ENCODE peak calls at places on chromosomes 4 and X, in ten cellular contexts. One of them, this sample, is unnamed.

GRCh38 chr4:6909970-6910339 is 329 bp downstream of the TBC1D14 start:
- DNase-seq in heart right ventricle: no peak
- DNase-seq in cardiac fibroblast: no peak
- DNase-seq in RWPE1: no peak
- DNase-seq in transverse colon: peak
- DNase-seq in bronchial epithelial cell: no peak
- DNase-seq in activated CD8-positive, alpha-beta T cell treated with anti-CD3 and anti-CD28 coated beads for 36 hours: peak
- DNase-seq in AG04450: no peak
- DNase-seq in fibroblast of pulmonary artery: no peak
- DNase-seq in kidney epithelial cell: no peak
- DNase-seq in this sample: peak

GRCh38 chrX:42818151-42818921 is 40.4 kb upstream of the PPP1R2C start:
- DNase-seq in fibroblast of pulmonary artery: no peak
- DNase-seq in cardiac fibroblast: no peak
- DNase-seq in kidney epithelial cell: no peak
- DNase-seq in activated CD8-positive, alpha-beta T cell treated with anti-CD3 and anti-CD28 coated beads for 36 hours: no peak
- DNase-seq in RWPE1: no peak
- DNase-seq in heart right ventricle: no peak
- DNase-seq in transverse colon: no peak
- DNase-seq in bronchial epithelial cell: no peak
- DNase-seq in AG04450: no peak
- DNase-seq in this sample: no peak

GRCh38 chrX:139738581-139738980 is 30.6 kb upstream of the MCF2 start:
- DNase-seq in cardiac fibroblast: no peak
- DNase-seq in bronchial epithelial cell: peak
- DNase-seq in kidney epithelial cell: peak
- DNase-seq in RWPE1: no peak
- DNase-seq in AG04450: no peak
- DNase-seq in heart right ventricle: no peak
- DNase-seq in fibroblast of pulmonary artery: peak
- DNase-seq in activated CD8-positive, alpha-beta T cell treated with anti-CD3 and anti-CD28 coated beads for 36 hours: no peak
- DNase-seq in transverse colon: no peak
- DNase-seq in this sample: no peak

GRCh38 chr4:102223461-102223860 is 121.8 kb downstream of the SLC39A8 start:
- DNase-seq in kidney epithelial cell: no peak
- DNase-seq in heart right ventricle: no peak
- DNase-seq in bronchial epithelial cell: no peak
- DNase-seq in RWPE1: no peak
- DNase-seq in transverse colon: no peak
- DNase-seq in AG04450: no peak
- DNase-seq in activated CD8-positive, alpha-beta T cell treated with anti-CD3 and anti-CD28 coated beads for 36 hours: no peak
- DNase-seq in fibroblast of pulmonary artery: no peak
- DNase-seq in cardiac fibroblast: no peak
- DNase-seq in this sample: no peak

GRCh38 chr4:177107288-177107901 is 202.3 kb upstream of the NEIL3 start:
- DNase-seq in AG04450: no peak
- DNase-seq in cardiac fibroblast: no peak
- DNase-seq in activated CD8-positive, alpha-beta T cell treated with anti-CD3 and anti-CD28 coated beads for 36 hours: no peak
- DNase-seq in heart right ventricle: no peak
- DNase-seq in kidney epithelial cell: no peak
- DNase-seq in RWPE1: no peak
- DNase-seq in bronchial epithelial cell: peak
- DNase-seq in transverse colon: no peak
- DNase-seq in fibroblast of pulmonary artery: peak
- DNase-seq in this sample: no peak

GRCh38 chr4:38313999-38314561 is 349.9 kb upstream of the KLF3 start:
- DNase-seq in bronchial epithelial cell: peak
- DNase-seq in activated CD8-positive, alpha-beta T cell treated with anti-CD3 and anti-CD28 coated beads for 36 hours: no peak
- DNase-seq in transverse colon: peak
- DNase-seq in AG04450: no peak
- DNase-seq in cardiac fibroblast: peak
- DNase-seq in fibroblast of pulmonary artery: peak
- DNase-seq in RWPE1: peak
- DNase-seq in kidney epithelial cell: no peak
- DNase-seq in heart right ventricle: no peak
- DNase-seq in this sample: no peak

GRCh38 chr4:15765910-15766703 is 12.0 kb upstream of the CD38 start:
- DNase-seq in kidney epithelial cell: no peak
- DNase-seq in RWPE1: no peak
- DNase-seq in transverse colon: peak
- DNase-seq in bronchial epithelial cell: no peak
- DNase-seq in heart right ventricle: no peak
- DNase-seq in AG04450: no peak
- DNase-seq in cardiac fibroblast: no peak
- DNase-seq in fibroblast of pulmonary artery: no peak
- DNase-seq in activated CD8-positive, alpha-beta T cell treated with anti-CD3 and anti-CD28 coated beads for 36 hours: peak
- DNase-seq in this sample: no peak

GRCh38 chr4:7904108-7904516 is 35.5 kb downstream of the AFAP1 start:
- DNase-seq in kidney epithelial cell: no peak
- DNase-seq in fibroblast of pulmonary artery: peak
- DNase-seq in transverse colon: no peak
- DNase-seq in bronchial epithelial cell: no peak
- DNase-seq in heart right ventricle: no peak
- DNase-seq in activated CD8-positive, alpha-beta T cell treated with anti-CD3 and anti-CD28 coated beads for 36 hours: no peak
- DNase-seq in cardiac fibroblast: peak
- DNase-seq in AG04450: peak
- DNase-seq in RWPE1: no peak
- DNase-seq in this sample: no peak

GRCh38 chr4:8940792-8941491 is 69.3 kb upstream of the HMX1 start:
- DNase-seq in fibroblast of pulmonary artery: no peak
- DNase-seq in activated CD8-positive, alpha-beta T cell treated with anti-CD3 and anti-CD28 coated beads for 36 hours: peak
- DNase-seq in bronchial epithelial cell: no peak
- DNase-seq in cardiac fibroblast: no peak
- DNase-seq in transverse colon: no peak
- DNase-seq in RWPE1: no peak
- DNase-seq in kidney epithelial cell: no peak
- DNase-seq in heart right ventricle: no peak
- DNase-seq in AG04450: no peak
- DNase-seq in this sample: peak

GRCh38 chr4:56261027-56261426 is 126.3 kb downstream of the AASDH start:
- DNase-seq in fibroblast of pulmonary artery: no peak
- DNase-seq in transverse colon: no peak
- DNase-seq in bronchial epithelial cell: no peak
- DNase-seq in AG04450: no peak
- DNase-seq in RWPE1: no peak
- DNase-seq in cardiac fibroblast: no peak
- DNase-seq in heart right ventricle: no peak
- DNase-seq in activated CD8-positive, alpha-beta T cell treated with anti-CD3 and anti-CD28 coated beads for 36 hours: peak
- DNase-seq in kidney epithelial cell: no peak
- DNase-seq in this sample: no peak

GRCh38 chr4:105923507-105924238 is 28.4 kb downstream of the NPNT start:
- DNase-seq in bronchial epithelial cell: peak
- DNase-seq in fibroblast of pulmonary artery: no peak
- DNase-seq in RWPE1: peak
- DNase-seq in heart right ventricle: no peak
- DNase-seq in AG04450: no peak
- DNase-seq in transverse colon: no peak
- DNase-seq in activated CD8-positive, alpha-beta T cell treated with anti-CD3 and anti-CD28 coated beads for 36 hours: no peak
- DNase-seq in cardiac fibroblast: peak
- DNase-seq in kidney epithelial cell: peak
- DNase-seq in this sample: no peak

GRCh38 chr4:19983072-19983471 is 268.6 kb upstream of the SLIT2 start:
- DNase-seq in kidney epithelial cell: no peak
- DNase-seq in cardiac fibroblast: peak
- DNase-seq in transverse colon: no peak
- DNase-seq in heart right ventricle: no peak
- DNase-seq in AG04450: peak
- DNase-seq in RWPE1: peak
- DNase-seq in bronchial epithelial cell: peak
- DNase-seq in fibroblast of pulmonary artery: peak
- DNase-seq in activated CD8-positive, alpha-beta T cell treated with anti-CD3 and anti-CD28 coated beads for 36 hours: no peak
- DNase-seq in this sample: no peak

GRCh38 chrX:54357414-54358377 is at the start of gene WNK3:
- DNase-seq in RWPE1: peak
- DNase-seq in transverse colon: peak
- DNase-seq in activated CD8-positive, alpha-beta T cell treated with anti-CD3 and anti-CD28 coated beads for 36 hours: peak
- DNase-seq in kidney epithelial cell: peak
- DNase-seq in AG04450: peak
- DNase-seq in bronchial epithelial cell: peak
- DNase-seq in cardiac fibroblast: peak
- DNase-seq in heart right ventricle: peak
- DNase-seq in fibroblast of pulmonary artery: peak
- DNase-seq in this sample: peak

GRCh38 chrX:84118769-84119168 is 69.2 kb downstream of the RPS6KA6 start:
- DNase-seq in transverse colon: no peak
- DNase-seq in cardiac fibroblast: no peak
- DNase-seq in activated CD8-positive, alpha-beta T cell treated with anti-CD3 and anti-CD28 coated beads for 36 hours: no peak
- DNase-seq in bronchial epithelial cell: peak
- DNase-seq in fibroblast of pulmonary artery: no peak
- DNase-seq in heart right ventricle: no peak
- DNase-seq in RWPE1: no peak
- DNase-seq in AG04450: no peak
- DNase-seq in kidney epithelial cell: no peak
- DNase-seq in this sample: no peak

GRCh38 chr4:82799006-82799881 is 648 bp upstream of the SCD5 start:
- DNase-seq in cardiac fibroblast: peak
- DNase-seq in fibroblast of pulmonary artery: no peak
- DNase-seq in heart right ventricle: no peak
- DNase-seq in transverse colon: peak
- DNase-seq in activated CD8-positive, alpha-beta T cell treated with anti-CD3 and anti-CD28 coated beads for 36 hours: peak
- DNase-seq in kidney epithelial cell: no peak
- DNase-seq in RWPE1: no peak
- DNase-seq in AG04450: no peak
- DNase-seq in bronchial epithelial cell: no peak
- DNase-seq in this sample: no peak

GRCh38 chrX:124234348-124234747 is 98.1 kb upstream of the TEX13D start:
- DNase-seq in kidney epithelial cell: no peak
- DNase-seq in RWPE1: no peak
- DNase-seq in heart right ventricle: no peak
- DNase-seq in cardiac fibroblast: no peak
- DNase-seq in fibroblast of pulmonary artery: no peak
- DNase-seq in activated CD8-positive, alpha-beta T cell treated with anti-CD3 and anti-CD28 coated beads for 36 hours: no peak
- DNase-seq in AG04450: no peak
- DNase-seq in transverse colon: no peak
- DNase-seq in bronchial epithelial cell: no peak
- DNase-seq in this sample: no peak

GRCh38 chr4:143185253-143186107 is 763 bp downstream of the USP38 start:
- DNase-seq in transverse colon: peak
- DNase-seq in RWPE1: peak
- DNase-seq in fibroblast of pulmonary artery: peak
- DNase-seq in activated CD8-positive, alpha-beta T cell treated with anti-CD3 and anti-CD28 coated beads for 36 hours: peak
- DNase-seq in bronchial epithelial cell: peak
- DNase-seq in kidney epithelial cell: no peak
- DNase-seq in cardiac fibroblast: peak
- DNase-seq in heart right ventricle: peak
- DNase-seq in AG04450: no peak
- DNase-seq in this sample: no peak
- TF ChIP-seq CTCF in transverse colon: no peak
- TF ChIP-seq CTCF in RWPE1: no peak
- TF ChIP-seq CTCF in fibroblast of pulmonary artery: no peak
- TF ChIP-seq CTCF in activated CD8-positive, alpha-beta T cell treated with anti-CD3 and anti-CD28 coated beads for 36 hours: no peak
- TF ChIP-seq CTCF in bronchial epithelial cell: no peak
- TF ChIP-seq CTCF in kidney epithelial cell: no peak
- TF ChIP-seq CTCF in cardiac fibroblast: no peak
- TF ChIP-seq CTCF in heart right ventricle: no peak
- TF ChIP-seq CTCF in AG04450: no peak
- TF ChIP-seq CTCF in this sample: no peak

DNA sequence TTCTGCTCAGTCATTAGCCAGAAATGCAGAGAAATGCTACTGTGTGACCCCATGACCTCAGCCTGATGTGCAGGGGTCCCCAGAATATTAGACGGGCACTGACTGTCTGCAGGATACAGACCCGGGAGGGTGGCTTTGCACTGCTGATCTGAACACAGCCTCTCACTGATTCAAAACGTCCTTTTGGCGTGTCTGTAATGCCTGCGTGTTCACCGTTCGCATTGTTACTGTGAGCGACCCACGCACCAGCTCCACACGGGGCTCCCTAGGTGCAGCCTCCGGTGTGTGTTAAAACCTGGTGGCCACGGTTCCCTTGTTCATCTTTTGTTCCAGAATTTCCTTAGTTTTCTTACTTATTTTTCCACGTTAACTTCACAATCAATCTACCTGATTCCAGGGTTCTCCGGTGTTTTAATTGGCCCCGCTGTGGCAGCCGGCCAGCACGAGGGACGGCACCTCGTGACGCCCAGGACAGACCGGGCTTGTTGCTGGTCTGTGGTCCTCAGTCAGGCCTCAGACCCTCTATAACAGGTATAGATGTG is 32.0 kb upstream of the SPON2 start:
- DNase-seq in activated CD8-positive, alpha-beta T cell treated with anti-CD3 and anti-CD28 coated beads for 36 hours: peak
- DNase-seq in heart right ventricle: no peak
- DNase-seq in bronchial epithelial cell: no peak
- DNase-seq in kidney epithelial cell: no peak
- DNase-seq in RWPE1: no peak
- DNase-seq in fibroblast of pulmonary artery: no peak
- DNase-seq in cardiac fibroblast: no peak
- DNase-seq in AG04450: no peak
- DNase-seq in transverse colon: peak
- DNase-seq in this sample: no peak
- TF ChIP-seq CTCF in activated CD8-positive, alpha-beta T cell treated with anti-CD3 and anti-CD28 coated beads for 36 hours: no peak
- TF ChIP-seq CTCF in heart right ventricle: no peak
- TF ChIP-seq CTCF in bronchial epithelial cell: no peak
- TF ChIP-seq CTCF in kidney epithelial cell: no peak
- TF ChIP-seq CTCF in RWPE1: no peak
- TF ChIP-seq CTCF in fibroblast of pulmonary artery: no peak
- TF ChIP-seq CTCF in cardiac fibroblast: no peak
- TF ChIP-seq CTCF in AG04450: no peak
- TF ChIP-seq CTCF in transverse colon: no peak
- TF ChIP-seq CTCF in this sample: no peak

GRCh38 chr4:108450236-108450898 is 170.0 kb upstream of the RPL34 start:
- DNase-seq in transverse colon: no peak
- DNase-seq in RWPE1: no peak
- DNase-seq in cardiac fibroblast: no peak
- DNase-seq in bronchial epithelial cell: no peak
- DNase-seq in heart right ventricle: no peak
- DNase-seq in AG04450: no peak
- DNase-seq in activated CD8-positive, alpha-beta T cell treated with anti-CD3 and anti-CD28 coated beads for 36 hours: no peak
- DNase-seq in kidney epithelial cell: no peak
- DNase-seq in fibroblast of pulmonary artery: no peak
- DNase-seq in this sample: no peak
- TF ChIP-seq CTCF in transverse colon: no peak
- TF ChIP-seq CTCF in RWPE1: no peak
- TF ChIP-seq CTCF in cardiac fibroblast: no peak
- TF ChIP-seq CTCF in bronchial epithelial cell: no peak
- TF ChIP-seq CTCF in heart right ventricle: no peak
- TF ChIP-seq CTCF in AG04450: no peak
- TF ChIP-seq CTCF in activated CD8-positive, alpha-beta T cell treated with anti-CD3 and anti-CD28 coated beads for 36 hours: no peak
- TF ChIP-seq CTCF in kidney epithelial cell: no peak
- TF ChIP-seq CTCF in fibroblast of pulmonary artery: no peak
- TF ChIP-seq CTCF in this sample: no peak

DNA sequence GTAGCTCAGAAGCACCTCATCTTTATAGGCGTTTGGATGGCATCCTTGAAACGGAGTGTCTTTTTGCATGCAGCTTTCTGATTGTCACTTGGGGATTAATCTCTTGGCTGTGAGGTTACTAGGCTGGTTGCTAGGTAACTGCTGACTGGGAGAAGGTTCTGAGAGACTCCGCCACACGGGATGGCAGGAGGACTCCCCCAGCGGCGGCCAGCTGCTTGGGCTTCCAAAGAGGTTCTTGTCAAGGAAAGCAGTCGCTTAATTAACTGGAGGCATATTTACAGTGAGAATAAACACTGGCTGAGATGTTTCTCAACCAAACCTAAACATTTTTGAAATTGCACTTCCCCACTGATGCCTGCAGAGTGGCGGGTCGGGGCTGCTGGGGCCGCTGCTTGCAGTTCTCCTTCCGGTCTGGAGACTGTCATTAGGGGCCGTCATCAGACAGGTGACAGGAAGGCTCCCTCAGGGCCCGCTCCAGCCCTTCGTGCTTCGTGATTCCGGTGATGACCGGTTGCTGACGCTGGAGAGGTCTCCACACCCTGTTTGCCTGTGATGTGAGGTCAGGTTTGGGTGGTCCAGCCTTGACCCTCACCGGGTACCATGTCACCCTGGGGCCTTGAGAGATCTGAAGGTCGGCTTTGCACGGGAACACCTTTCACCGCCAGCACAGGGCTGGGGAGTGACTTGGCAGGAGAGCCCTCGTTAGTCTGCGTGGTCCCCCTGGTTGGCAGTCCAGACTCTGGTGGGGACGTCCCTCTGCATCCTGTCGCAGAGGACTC is 9.1 kb downstream of the NSG1 start:
- DNase-seq in bronchial epithelial cell: no peak
- DNase-seq in heart right ventricle: no peak
- DNase-seq in cardiac fibroblast: peak
- DNase-seq in RWPE1: no peak
- DNase-seq in kidney epithelial cell: no peak
- DNase-seq in AG04450: peak
- DNase-seq in fibroblast of pulmonary artery: peak
- DNase-seq in activated CD8-positive, alpha-beta T cell treated with anti-CD3 and anti-CD28 coated beads for 36 hours: no peak
- DNase-seq in transverse colon: no peak
- DNase-seq in this sample: no peak
- TF ChIP-seq CTCF in bronchial epithelial cell: no peak
- TF ChIP-seq CTCF in heart right ventricle: no peak
- TF ChIP-seq CTCF in cardiac fibroblast: no peak
- TF ChIP-seq CTCF in RWPE1: no peak
- TF ChIP-seq CTCF in kidney epithelial cell: no peak
- TF ChIP-seq CTCF in AG04450: peak
- TF ChIP-seq CTCF in fibroblast of pulmonary artery: no peak
- TF ChIP-seq CTCF in activated CD8-positive, alpha-beta T cell treated with anti-CD3 and anti-CD28 coated beads for 36 hours: no peak
- TF ChIP-seq CTCF in transverse colon: no peak
- TF ChIP-seq CTCF in this sample: no peak

This sample was measured in endothelial cell.